ENCODE peak calls at places on chromosomes 11 and 22, in five cellular contexts. T, H, K, I and E are unnamed samples.

GRCh38 chr22:42489000-42489399 is 30.6 kb downstream of the RRP7A start:
- DNase-seq in T (no peak), H (no peak), K (no peak), I (no peak), E (no peak)

GRCh38 chr11:69172674-69173073 is 16.9 kb downstream of the SMIM38 start:
- DNase-seq in T (peak; percentile 16), H (peak; percentile 12), K (no peak), I (no peak), E (no peak)

GRCh38 chr11:73271936-73272679 is at the start of gene P2RY6:
- DNase-seq in T (peak; percentile 73), H (peak; percentile 36), K (no peak), I (no peak), E (peak; percentile 20)

GRCh38 chr22:18031670-18032454 is 7.5 kb upstream of the MICAL3 start:
- DNase-seq in T (peak; percentile 98), H (peak; percentile 82), K (no peak), I (peak; percentile 87), E (peak; percentile 93)

GRCh38 chr11:20854214-20854613 is 184.8 kb downstream of the NELL1 start:
- DNase-seq in T (no peak), H (no peak), K (no peak), I (no peak), E (no peak)

GRCh38 chr11:8610532-8611116 is 16.6 kb upstream of the STK33 start:
- DNase-seq in T (no peak), H (peak; percentile 24), K (no peak), I (no peak), E (peak; percentile 25)

GRCh38 chr11:111359223-111360149 is 19.6 kb downstream of the POU2AF1 start:
- DNase-seq in T (no peak), H (no peak), K (no peak), I (no peak), E (no peak)

GRCh38 chr22:49106136-49106930 is 721.3 kb downstream of the BRD1 start:
- DNase-seq in T (no peak), H (no peak), K (no peak), I (no peak), E (no peak)

GRCh38 chr11:91981995-91982394 is 242.6 kb upstream of the FAT3 start:
- DNase-seq in T (peak; percentile 95), H (peak; percentile 99), K (no peak), I (no peak), E (peak; percentile 99)

GRCh38 chr22:43723816-43724215 is 88.3 kb downstream of the EFCAB6 start:
- DNase-seq in T (peak; percentile 33), H (peak; percentile 18), K (no peak), I (no peak), E (peak; percentile 35)

GRCh38 chr11:44916797-44917196 is 33.9 kb downstream of the TP53I11 start:
- DNase-seq in T (no peak), H (no peak), K (no peak), I (no peak), E (no peak)

GRCh38 chr11:10309163-10310093 is 4.6 kb downstream of the ADM start:
- DNase-seq in T (peak; percentile 79), H (peak; percentile 83), K (peak; percentile 65), I (no peak), E (peak; percentile 83)

GRCh38 chr11:71477637-71478011 is 24.6 kb downstream of the NADSYN1 start:
- DNase-seq in T (no peak), H (no peak), K (no peak), I (no peak), E (no peak)

GRCh38 chr11:109112748-109113378 is 309.1 kb upstream of the C11orf87 start:
- DNase-seq in T (no peak), H (no peak), K (no peak), I (no peak), E (no peak)